ENCODE peak calls at places on chromosome 3, in ten cellular contexts. B, E, U, I, V, P, S, H, Y and D are unnamed samples.

GRCh38 chr3:87691109-87691508 is 367.7 kb downstream of the CGGBP1 start:
- DNase-seq in V (no peak), B (no peak), E (no peak), I (no peak), S (no peak), H (no peak), U (no peak), Y (no peak), P (no peak), D (no peak)

GRCh38 chr3:118863731-118864322 is 170.8 kb downstream of the IGSF11 start:
- DNase-seq in E (no peak), B (no peak), U (peak), I (no peak), S (no peak), P (no peak), V (no peak), H (peak), Y (no peak), D (no peak)

GRCh38 chr3:62559831-62560445 is 186.6 kb upstream of the FEZF2 start:
- DNase-seq in H (peak), P (no peak), S (peak), U (peak), V (no peak), I (no peak), Y (no peak), B (no peak), E (peak), D (no peak)

GRCh38 chr3:150469031-150469930 is 61.2 kb downstream of the TSC22D2 start:
- DNase-seq in Y (no peak), S (peak), B (peak), V (no peak), H (peak), I (peak), P (no peak), E (peak), U (peak), D (peak)

GRCh38 chr3:29281265-29282228 is 676 bp downstream of the RBMS3 start:
- DNase-seq in U (peak), P (no peak), Y (no peak), I (no peak), H (no peak), E (peak), B (no peak), S (peak), V (no peak), D (no peak)

GRCh38 chr3:46663611-46664135 is 29.8 kb downstream of the ALS2CL start:
- DNase-seq in V (no peak), Y (no peak), P (no peak), I (peak), E (no peak), H (no peak), S (no peak), U (no peak), B (no peak), D (no peak)

GRCh38 chr3:151315136-151315535 is 1.5 kb downstream of the GPR87 start:
- DNase-seq in E (peak), U (peak), V (no peak), I (no peak), S (peak), B (no peak), H (no peak), Y (no peak), P (no peak), D (no peak)

GRCh38 chr3:65924762-65925161 is 114.0 kb downstream of the MAGI1 start:
- DNase-seq in V (no peak), H (no peak), S (no peak), E (no peak), B (no peak), Y (no peak), I (no peak), U (no peak), P (no peak), D (no peak)

GRCh38 chr3:155946178-155946577 is 75.7 kb downstream of the GMPS start:
- DNase-seq in V (no peak), Y (no peak), U (peak), H (no peak), S (peak), I (no peak), P (no peak), B (peak), E (peak), D (no peak)

GRCh38 chr3:11567516-11568467 is 75.9 kb downstream of the VGLL4 start:
- DNase-seq in E (peak), V (no peak), Y (no peak), B (no peak), S (peak), P (no peak), U (peak), I (no peak), H (no peak), D (peak)

DNA sequence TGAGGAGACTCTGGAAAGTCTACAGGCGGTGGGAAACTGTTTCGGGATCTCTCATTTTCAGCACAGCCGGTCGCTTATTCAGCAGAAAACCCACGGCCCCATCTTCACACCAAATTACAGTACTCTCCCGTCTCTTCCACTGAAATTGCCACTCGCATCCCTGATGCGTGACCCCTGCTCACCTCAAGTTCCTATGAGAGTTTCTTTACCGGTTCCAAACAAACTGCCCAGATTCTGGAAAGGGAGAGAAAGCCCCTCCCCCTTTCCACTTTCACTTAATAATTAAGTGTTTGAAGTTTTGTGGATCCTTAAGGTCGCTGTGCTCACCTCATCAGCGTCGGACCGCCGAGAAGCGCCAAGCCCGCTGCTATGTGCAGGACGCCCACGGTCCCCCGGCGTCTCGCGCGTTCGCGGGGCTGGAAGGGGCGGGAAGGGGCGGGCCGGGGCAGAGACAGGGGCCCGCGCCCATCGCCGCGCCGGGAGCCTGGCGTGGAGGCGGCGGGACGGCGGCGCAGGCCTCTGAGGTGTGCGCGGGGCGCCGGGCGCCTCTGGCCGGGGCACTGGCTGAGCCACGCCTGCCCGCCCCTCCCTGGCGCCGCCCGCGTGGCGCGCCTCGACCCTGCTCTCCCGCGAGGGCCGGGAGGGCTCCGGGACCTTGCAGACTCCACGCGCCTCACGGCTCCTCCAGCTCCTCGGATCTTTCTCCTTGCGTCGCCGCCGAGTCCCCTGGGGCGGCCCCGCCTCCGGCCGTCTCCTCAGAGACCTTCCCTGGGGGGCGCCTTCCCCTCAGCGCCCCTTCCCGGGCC is at the start of gene GPR156:
- DNase-seq in B (no peak), Y (no peak), E (no peak), U (peak), H (no peak), I (no peak), S (peak), P (no peak), V (no peak), D (no peak)
- TF ChIP-seq CTCF in B (no peak), Y (no peak), E (no peak), U (no peak), H (no peak), I (no peak), S (no peak), P (no peak), V (no peak), D (no peak)

GRCh38 chr3:165195226-165195625 is 958 bp downstream of the SLITRK3 start:
- DNase-seq in P (no peak), U (no peak), H (no peak), Y (no peak), E (no peak), I (no peak), V (no peak), S (no peak), B (no peak), D (no peak)

GRCh38 chr3:165193392-165194268 is 2.6 kb downstream of the SLITRK3 start:
- DNase-seq in I (no peak), Y (no peak), P (no peak), U (no peak), S (no peak), B (no peak), V (no peak), H (no peak), E (no peak), D (no peak)

GRCh38 chr3:165194477-165195135 is 1.6 kb downstream of the SLITRK3 start:
- DNase-seq in S (no peak), I (no peak), Y (no peak), E (no peak), B (no peak), U (no peak), H (no peak), V (no peak), P (no peak), D (no peak)

GRCh38 chr3:165196577-165197561 is 685 bp upstream of the SLITRK3 start:
- DNase-seq in S (no peak), U (no peak), H (no peak), B (no peak), Y (no peak), E (peak), I (no peak), P (no peak), V (no peak), D (no peak)

DNA sequence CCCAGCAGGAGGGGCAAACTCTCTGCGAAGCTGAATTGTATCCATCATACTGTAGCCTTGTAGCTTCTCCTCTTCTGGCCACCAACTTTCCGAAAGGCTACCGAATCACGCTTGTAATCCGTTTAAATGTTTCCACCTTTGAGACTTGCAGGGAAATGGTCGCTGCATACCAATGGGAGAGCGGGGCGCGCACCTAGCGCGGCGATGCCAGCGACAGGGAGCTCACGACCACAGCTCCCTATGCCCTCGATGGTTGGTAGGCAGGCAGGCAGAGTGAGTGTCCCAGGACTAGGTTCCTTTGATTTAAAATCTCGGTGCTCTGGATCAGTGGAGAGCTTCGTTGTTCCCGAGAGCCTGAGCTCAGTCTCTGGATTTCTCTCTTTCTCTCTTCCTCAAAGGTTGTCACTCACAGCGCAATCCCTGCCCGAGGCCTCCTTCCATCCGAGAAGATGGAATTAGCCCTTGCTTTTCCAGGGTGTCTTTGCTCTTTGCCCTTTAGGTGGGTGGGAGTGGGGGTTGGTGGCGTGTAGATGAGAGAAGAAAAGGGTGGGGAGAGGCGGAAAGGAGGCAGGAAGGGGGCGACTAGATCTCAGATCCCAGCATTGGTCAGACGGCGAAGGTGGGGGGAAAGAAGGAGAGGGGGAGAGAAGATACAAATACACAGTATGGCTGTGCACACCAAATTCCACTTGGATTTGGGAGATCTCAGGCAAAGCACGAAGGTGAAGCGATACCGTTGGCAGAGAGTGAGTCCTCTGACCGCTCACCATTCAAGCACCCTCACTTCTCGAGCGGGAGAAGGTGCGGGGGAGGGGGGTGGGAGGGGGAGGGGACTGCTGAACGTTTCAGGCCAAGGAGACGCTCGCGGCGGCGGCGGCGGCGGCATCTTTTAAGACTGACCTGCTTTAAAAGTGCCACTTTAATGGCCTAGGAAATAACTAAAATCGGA is at the start of gene SLITRK3:
- DNase-seq in B (no peak), P (no peak), I (no peak), U (no peak), Y (no peak), E (no peak), S (no peak), V (no peak), H (no peak), D (no peak)
- H3K4me3 ChIP-seq in B (peak), P (peak), I (peak), U (peak), Y (no peak), E (peak), S (peak), V (no peak), H (peak), D (peak)

DNA sequence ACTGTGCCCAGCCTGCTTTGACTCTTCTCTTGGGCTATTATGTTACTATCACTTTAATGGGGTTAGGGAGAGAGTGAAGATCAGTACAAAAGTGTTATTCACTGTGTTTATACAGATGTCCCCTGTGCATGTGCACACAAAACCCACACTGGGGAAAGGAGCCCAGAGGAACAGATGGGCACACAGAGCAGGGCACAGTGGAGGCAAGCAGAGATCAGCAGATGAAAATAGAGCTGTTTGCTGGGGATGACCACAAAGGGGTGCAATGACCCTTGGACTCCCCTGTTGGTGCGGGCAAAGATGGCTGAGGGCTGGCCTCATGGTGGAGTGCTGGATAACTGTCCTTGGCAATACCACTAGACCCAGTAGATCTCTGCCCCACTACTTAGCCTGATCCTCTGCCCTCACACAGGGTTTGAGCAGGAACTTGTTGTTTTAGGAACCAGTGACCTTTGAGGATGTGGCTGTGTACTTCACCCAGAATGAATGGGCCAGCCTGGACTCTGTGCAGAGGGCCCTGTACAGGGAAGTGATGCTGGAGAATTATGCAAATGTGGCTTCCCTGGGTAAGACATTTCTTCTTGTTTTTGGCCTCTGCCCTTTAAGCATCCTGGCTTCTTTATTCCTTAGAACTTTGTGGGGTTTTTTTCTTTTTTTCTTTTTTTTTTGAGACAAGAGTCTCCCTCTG is 5.3 kb downstream of the ZNF620 start:
- DNase-seq in Y (no peak), P (no peak), I (no peak), H (no peak), U (no peak), B (no peak), V (no peak), S (no peak), E (no peak), D (no peak)
- TF ChIP-seq CTCF in Y (no peak), P (no peak), I (no peak), H (no peak), U (no peak), B (no peak), V (no peak), S (no peak), E (no peak), D (no peak)

GRCh38 chr3:14431556-14431927 is 29.1 kb downstream of the SLC6A6 start:
- DNase-seq in B (no peak), H (no peak), Y (no peak), I (no peak), V (peak), S (no peak), E (no peak), U (no peak), P (no peak), D (no peak)

GRCh38 chr3:14429689-14430452 is 27.5 kb downstream of the SLC6A6 start:
- DNase-seq in P (no peak), U (no peak), V (no peak), Y (no peak), I (no peak), E (no peak), B (no peak), S (no peak), H (no peak), D (no peak)

GRCh38 chr3:14429237-14429636 is 26.8 kb downstream of the SLC6A6 start:
- DNase-seq in B (no peak), Y (no peak), V (no peak), S (no peak), P (no peak), H (no peak), U (peak), E (no peak), I (no peak), D (no peak)

GRCh38 chr3:14431928-14432834 is 29.8 kb downstream of the SLC6A6 start:
- DNase-seq in V (peak), P (peak), H (peak), E (peak), Y (peak), S (peak), I (peak), B (peak), U (peak), D (peak)

GRCh38 chr3:14430706-14431470 is 28.5 kb downstream of the SLC6A6 start:
- DNase-seq in U (no peak), H (no peak), E (no peak), S (no peak), P (no peak), V (no peak), B (no peak), I (no peak), Y (no peak), D (no peak)
- H3K4me3 ChIP-seq in U (no peak), H (no peak), E (no peak), S (no peak), P (peak), V (no peak), B (no peak), I (no peak), Y (peak), D (no peak)

DNA sequence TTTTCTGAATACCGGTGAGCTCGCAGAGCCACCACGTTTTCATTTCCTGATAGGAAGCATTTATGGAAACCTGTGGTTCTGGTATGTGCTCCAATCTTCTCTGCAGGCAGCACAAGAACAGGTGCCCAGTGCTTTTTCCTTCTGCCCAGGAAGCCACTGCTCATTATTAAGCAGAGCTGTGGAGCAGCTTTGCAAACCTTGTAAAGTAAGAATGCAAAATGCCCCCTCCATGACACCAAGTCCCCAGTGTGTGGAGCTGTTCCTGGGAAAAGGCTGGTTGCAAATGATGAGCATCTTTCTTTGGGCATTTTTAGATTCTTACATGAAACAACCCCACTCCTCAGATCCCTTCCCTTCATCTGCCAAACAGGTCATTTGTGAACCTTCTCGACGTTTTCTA is 65.7 kb upstream of the MRPL3 start:
- DNase-seq in B (no peak), Y (no peak), E (no peak), V (no peak), P (no peak), H (no peak), S (no peak), U (no peak), I (no peak), D (no peak)
- TF ChIP-seq CTCF in B (no peak), Y (no peak), E (no peak), V (no peak), P (no peak), H (no peak), S (no peak), U (peak), I (no peak), D (no peak)

GRCh38 chr3:135471911-135472310 is 493.6 kb upstream of the PPP2R3A start:
- DNase-seq in E (no peak), S (no peak), P (no peak), H (peak), I (no peak), B (no peak), Y (no peak), U (no peak), V (no peak), D (no peak)
- H3K4me3 ChIP-seq in E (no peak), S (no peak), P (no peak), H (no peak), I (no peak), B (no peak), Y (no peak), U (no peak), V (no peak), D (no peak)